ENCODE peak calls at places on chromosomes 2 and 18, in nine cellular contexts. G is upper lobe of right lung; C is CD8-positive, alpha-beta T cell; P is fibroblast of pulmonary artery; T is Kasumi-1; Y is coronary artery; Z is amygdala; K is activated naive CD4-positive, alpha-beta T cell; A is ureter. X is an unnamed sample.

GRCh38 chr2:130884503-130884902 is 47.8 kb downstream of the ARHGEF4 start:
- DNase-seq in G (no peak), Z (no peak), A (no peak), C (no peak), K (no peak), T (no peak), P (no peak), Y (no peak), X (no peak)

GRCh38 chr18:52339891-52340371 is at the start of gene DCC:
- DNase-seq in Z (peak; percentile 29), K (no peak), C (no peak), Y (no peak), T (no peak), A (peak; percentile 46), G (no peak), P (peak; percentile 61), X (peak; percentile 47)

GRCh38 chr2:38037757-38038615 is 38.0 kb downstream of the CYP1B1 start:
- DNase-seq in A (peak; percentile 46), Z (no peak), K (no peak), G (no peak), T (no peak), P (peak; percentile 59), C (no peak), Y (no peak), X (peak; percentile 53)

GRCh38 chr2:71153585-71153984 is 23.2 kb downstream of the MPHOSPH10 start:
- DNase-seq in A (no peak), Y (no peak), T (no peak), Z (no peak), K (no peak), G (no peak), P (no peak), C (no peak), X (no peak)

GRCh38 chr18:10232062-10232461 is 222.4 kb upstream of the APCDD1 start:
- DNase-seq in T (no peak), Z (no peak), A (no peak), P (no peak), Y (no peak), C (no peak), G (no peak), K (no peak), X (no peak)

GRCh38 chr2:196927318-196928225 is 1.1 kb upstream of the PGAP1 start:
- DNase-seq in P (peak; percentile 80), T (peak; percentile 47), Y (no peak), A (no peak), Z (no peak), K (peak; percentile 10), C (peak; percentile 9), G (no peak), X (peak; percentile 24)

GRCh38 chr2:105919826-105920225 is 175.1 kb downstream of the NCK2 start:
- DNase-seq in K (peak; percentile 8), Z (no peak), P (peak; percentile 61), G (no peak), T (peak; percentile 5), A (no peak), Y (peak; percentile 55), C (peak; percentile 30), X (peak; percentile 17)

GRCh38 chr18:77439888-77440287 is 190.2 kb downstream of the GALR1 start:
- DNase-seq in A (no peak), T (no peak), K (no peak), P (no peak), C (no peak), Z (no peak), Y (no peak), G (no peak), X (no peak)

GRCh38 chr2:149401007-149401406 is 70.6 kb downstream of the LYPD6 start:
- DNase-seq in Y (no peak), T (no peak), C (no peak), G (no peak), P (no peak), A (no peak), K (no peak), Z (no peak), X (peak; percentile 31)

GRCh38 chr2:235807347-235807746 is 313.5 kb downstream of the AGAP1 start:
- DNase-seq in C (no peak), A (no peak), G (no peak), P (no peak), Z (peak; percentile 6), K (no peak), Y (no peak), T (no peak), X (no peak)

GRCh38 chr2:172404824-172405223 is 22.6 kb upstream of the ITGA6 start:
- DNase-seq in K (no peak), P (peak; percentile 80), Z (no peak), A (no peak), G (no peak), T (no peak), Y (no peak), C (no peak), X (peak; percentile 82)

GRCh38 chr2:220129427-220129826 is 502.0 kb downstream of the SLC4A3 start:
- DNase-seq in Y (no peak), Z (no peak), A (no peak), T (no peak), K (no peak), P (no peak), G (no peak), C (no peak), X (no peak)

GRCh38 chr18:22349966-22350365 is 67.7 kb downstream of the CTAGE1 start:
- DNase-seq in A (no peak), C (no peak), Y (no peak), G (no peak), T (no peak), P (peak; percentile 53), Z (no peak), K (no peak), X (no peak)

GRCh38 chr18:78728301-78729098 is 251.1 kb upstream of the SALL3 start:
- DNase-seq in T (no peak), Z (no peak), P (no peak), Y (peak; percentile 56), C (no peak), K (no peak), A (peak; percentile 55), G (peak; percentile 40), X (no peak)

GRCh38 chr18:73199151-73199550 is 331.4 kb upstream of the NETO1 start:
- DNase-seq in G (no peak), T (no peak), P (no peak), Y (no peak), K (no peak), C (no peak), Z (no peak), A (no peak), X (no peak)

GRCh38 chr2:60739156-60739555 is 16.9 kb upstream of the PAPOLG start:
- DNase-seq in Z (no peak), P (no peak), T (no peak), G (no peak), A (no peak), K (no peak), C (no peak), Y (no peak), X (no peak)

GRCh38 chr2:105597831-105598293 is 146.8 kb upstream of the NCK2 start:
- DNase-seq in K (no peak), Z (no peak), C (no peak), A (no peak), T (no peak), G (no peak), P (no peak), Y (no peak), X (no peak)

GRCh38 chr2:200130762-200131166 is 175.4 kb downstream of the MAIP1 start:
- DNase-seq in A (no peak), C (no peak), K (no peak), T (no peak), P (no peak), G (no peak), Y (no peak), Z (no peak), X (no peak)

GRCh38 chr2:165239230-165239629 is at the start of gene SCN2A:
- DNase-seq in K (no peak), A (no peak), P (peak; percentile 75), Z (no peak), G (no peak), C (no peak), T (peak; percentile 83), Y (no peak), X (peak; percentile 10)

GRCh38 chr2:113114996-113115395 is 12.4 kb upstream of the IL1RN start:
- DNase-seq in A (no peak), Z (no peak), P (no peak), G (no peak), C (no peak), K (no peak), Y (no peak), T (no peak), X (no peak)

GRCh38 chr18:64519191-64519590 is 370.3 kb upstream of the LINC00305 start:
- DNase-seq in Z (no peak), T (no peak), K (no peak), C (no peak), A (no peak), P (no peak), Y (no peak), G (no peak), X (no peak)